ENCODE peak calls at places on chromosomes 7 and 10, in ten cellular contexts. H, K, J, V, Y, Q, T, A, O and B are unnamed samples.

GRCh38 chr7:43117025-43117424 is 4.6 kb downstream of the HECW1 start:
- DNase-seq in J (no peak), H (no peak), O (no peak), V (no peak), Y (no peak), T (no peak), K (no peak), Q (no peak), A (no peak), B (no peak)

GRCh38 chr7:150631866-150632864 is at the start of gene GIMAP6:
- DNase-seq in Q (no peak), V (no peak), O (no peak), J (no peak), A (no peak), K (no peak), Y (no peak), H (no peak), T (no peak), B (no peak)

GRCh38 chr10:33657913-33658312 is 323.4 kb upstream of the NRP1 start:
- DNase-seq in H (no peak), J (no peak), A (no peak), Q (no peak), T (no peak), K (no peak), V (no peak), Y (no peak), O (no peak), B (no peak)

GRCh38 chr7:46814516-46815250 is 767.2 kb downstream of the TNS3 start:
- DNase-seq in V (no peak), T (no peak), K (no peak), O (no peak), H (no peak), Y (no peak), A (no peak), J (no peak), Q (peak), B (peak)

GRCh38 chr7:103989200-103989784 is at the start of gene RELN:
- DNase-seq in J (no peak), V (peak), O (peak), A (peak), T (no peak), H (no peak), K (no peak), Y (peak), Q (peak), B (peak)

GRCh38 chr10:27745719-27746363 is at the start of gene MKX:
- DNase-seq in V (no peak), H (no peak), T (no peak), A (peak), Q (no peak), O (peak), Y (peak), K (peak), J (no peak), B (peak)

GRCh38 chr7:24965831-24966708 is 13.9 kb downstream of the OSBPL3 start:
- DNase-seq in O (peak), T (no peak), A (no peak), H (no peak), V (no peak), J (no peak), K (no peak), Y (peak), Q (no peak), B (no peak)

GRCh38 chr7:157972914-157973313 is 614.7 kb downstream of the PTPRN2 start:
- DNase-seq in K (peak), H (no peak), O (no peak), V (no peak), J (no peak), Y (no peak), T (no peak), Q (no peak), A (no peak), B (no peak)

GRCh38 chr7:21253740-21254687 is 173.9 kb upstream of the SP4 start:
- DNase-seq in H (no peak), O (peak), T (peak), K (no peak), Y (peak), A (peak), V (peak), J (peak), Q (peak), B (peak)

GRCh38 chr7:158021836-158022235 is 565.8 kb downstream of the PTPRN2 start:
- DNase-seq in V (no peak), H (no peak), Y (no peak), A (no peak), K (no peak), O (no peak), J (no peak), Q (no peak), T (peak), B (no peak)

GRCh38 chr10:35464805-35465456 is 128.6 kb downstream of the CCNY start:
- DNase-seq in Q (peak), H (no peak), J (no peak), Y (no peak), T (no peak), O (no peak), V (no peak), K (no peak), A (no peak), B (peak)

GRCh38 chr10:51789903-51790302 is 90.5 kb upstream of the CSTF2T start:
- DNase-seq in A (no peak), J (no peak), K (no peak), O (no peak), Q (no peak), V (no peak), T (no peak), Y (no peak), H (no peak), B (no peak)

GRCh38 chr7:35727571-35727970 is 32.6 kb upstream of the HERPUD2 start:
- DNase-seq in A (no peak), K (no peak), V (no peak), Q (peak), O (no peak), Y (no peak), J (no peak), T (no peak), H (no peak), B (peak)

GRCh38 chr7:64625114-64626082 is 40.5 kb upstream of the ZNF107 start:
- DNase-seq in Q (no peak), V (no peak), K (no peak), Y (peak), T (no peak), A (no peak), H (no peak), J (no peak), O (no peak), B (no peak)

GRCh38 chr10:117268258-117268657 is 27.3 kb downstream of the SLC18A2 start:
- DNase-seq in H (no peak), V (no peak), T (no peak), K (no peak), J (no peak), O (no peak), Y (no peak), Q (no peak), A (no peak), B (no peak)

GRCh38 chr10:126349676-126350075 is 38.6 kb downstream of the ADAM12 start:
- DNase-seq in J (no peak), H (no peak), A (no peak), O (no peak), K (no peak), Y (no peak), T (no peak), V (no peak), Q (no peak), B (no peak)

GRCh38 chr7:47953822-47954221 is 5.6 kb upstream of the PKD1L1 start:
- DNase-seq in Y (no peak), H (no peak), V (no peak), Q (no peak), O (no peak), J (no peak), A (no peak), T (peak), K (no peak), B (no peak)

GRCh38 chr7:158134824-158135223 is 452.8 kb downstream of the PTPRN2 start:
- DNase-seq in H (no peak), O (no peak), Y (no peak), V (no peak), T (no peak), J (no peak), A (no peak), Q (no peak), K (no peak), B (no peak)

GRCh38 chr10:132964231-132964630 is 21.9 kb upstream of the CFAP46 start:
- DNase-seq in O (no peak), K (no peak), T (no peak), V (no peak), Y (no peak), Q (no peak), H (no peak), A (no peak), J (no peak), B (no peak)

GRCh38 chr7:4841007-4841784 is 20.6 kb downstream of the PAPOLB start:
- DNase-seq in Q (no peak), J (no peak), K (no peak), A (no peak), V (no peak), Y (no peak), O (no peak), H (no peak), T (no peak), B (no peak)

GRCh38 chr7:76191783-76192240 is 9.9 kb upstream of the SRRM3 start:
- DNase-seq in H (no peak), Q (peak), K (no peak), O (peak), Y (peak), A (no peak), V (no peak), T (peak), J (no peak), B (peak)

GRCh38 chr10:14560274-14560673 is 214.4 kb downstream of the FAM107B start:
- DNase-seq in Q (no peak), T (peak), O (no peak), H (no peak), V (no peak), Y (peak), J (peak), A (no peak), K (peak), B (peak)

GRCh38 chr7:157502701-157503111 is 165.9 kb downstream of the DNAJB6 start:
- DNase-seq in O (no peak), V (no peak), J (peak), A (no peak), Q (peak), H (no peak), Y (no peak), K (no peak), T (peak), B (peak)

GRCh38 chr7:64307254-64308018 is 6.3 kb upstream of the ZNF736 start:
- DNase-seq in Q (peak), K (no peak), A (peak), H (peak), J (peak), V (peak), Y (peak), T (peak), O (peak), B (no peak)

GRCh38 chr10:109894516-109894915 is 28.8 kb downstream of the XPNPEP1 start:
- DNase-seq in Y (peak), Q (peak), K (peak), J (no peak), V (no peak), A (peak), H (no peak), T (no peak), O (no peak), B (peak)

GRCh38 chr10:68251146-68251545 is 19.2 kb upstream of the ATOH7 start:
- DNase-seq in Q (no peak), O (peak), H (no peak), Y (no peak), A (no peak), T (no peak), V (no peak), K (no peak), J (no peak), B (no peak)

GRCh38 chr7:23907012-23907411 is 197.0 kb downstream of the STK31 start:
- DNase-seq in V (no peak), H (no peak), O (no peak), Y (no peak), Q (no peak), T (no peak), K (no peak), J (no peak), A (no peak), B (no peak)

GRCh38 chr7:64875658-64876406 is 27.2 kb upstream of the ZNF273 start:
- DNase-seq in J (no peak), K (no peak), Y (no peak), O (no peak), T (peak), Q (no peak), H (no peak), A (no peak), V (no peak), B (no peak)

GRCh38 chr7:131011437-131011752 is 277.4 kb upstream of the KLF14 start:
- DNase-seq in J (no peak), Y (no peak), Q (no peak), O (no peak), K (no peak), T (no peak), V (no peak), A (no peak), H (no peak), B (no peak)

GRCh38 chr10:80509403-80510161 is 28.1 kb upstream of the SH2D4B start:
- DNase-seq in J (no peak), Q (peak), K (peak), H (peak), T (peak), O (no peak), V (no peak), Y (peak), A (no peak), B (peak)

GRCh38 chr7:44101966-44102845 is 1.9 kb upstream of the AEBP1 start:
- DNase-seq in Q (peak), H (peak), A (no peak), K (no peak), V (no peak), T (no peak), O (no peak), J (no peak), Y (peak), B (no peak)

GRCh38 chr10:28532223-28532508 is 752 bp upstream of the WAC start:
- DNase-seq in V (no peak), J (peak), T (no peak), Y (no peak), K (no peak), A (peak), H (no peak), Q (no peak), O (no peak), B (peak)

GRCh38 chr7:156640949-156641485 is 443 bp downstream of the RNF32 start:
- DNase-seq in Q (peak), J (peak), H (no peak), V (peak), Y (peak), O (peak), A (no peak), T (no peak), K (no peak), B (no peak)

GRCh38 chr10:126921974-126922525 is 16.8 kb downstream of the DOCK1 start:
- DNase-seq in A (no peak), K (no peak), O (no peak), J (no peak), T (no peak), Q (peak), Y (peak), V (no peak), H (peak), B (peak)

GRCh38 chr10:58508316-58508715 is 4.4 kb upstream of the BICC1 start:
- DNase-seq in J (no peak), Q (peak), A (no peak), Y (peak), H (no peak), V (no peak), O (no peak), T (no peak), K (no peak), B (peak)